ENCODE peak calls at places on chromosome 11, in eight cellular contexts. A, G, J, M, I, R, S and Q are unnamed samples.

GRCh38 chr11:57324154-57324885 is 432 bp downstream of the TNKS1BP1 start:
- DNase-seq in R (no peak), M (peak), S (no peak), J (peak), A (peak), G (peak), I (peak), Q (peak)

GRCh38 chr11:33237039-33237597 is 20.1 kb upstream of the HIPK3 start:
- DNase-seq in G (no peak), R (no peak), J (no peak), M (peak), A (no peak), I (no peak), S (no peak), Q (no peak)

GRCh38 chr11:68684385-68685356 is at the start of gene GAL:
- DNase-seq in I (peak), G (peak), A (no peak), S (no peak), M (no peak), R (no peak), J (peak), Q (no peak)

GRCh38 chr11:37468344-37468743 is 870.3 kb upstream of the RAG2 start:
- DNase-seq in R (no peak), A (no peak), M (no peak), G (no peak), J (no peak), I (no peak), S (no peak), Q (no peak)

GRCh38 chr11:126522606-126523005 is 167.1 kb downstream of the ST3GAL4 start:
- DNase-seq in M (no peak), I (no peak), S (no peak), R (no peak), G (no peak), J (no peak), A (no peak), Q (no peak)

GRCh38 chr11:107606122-107606521 is 15.2 kb downstream of the ELMOD1 start:
- DNase-seq in I (no peak), S (no peak), R (no peak), J (peak), G (peak), A (no peak), M (no peak), Q (no peak)

GRCh38 chr11:74004694-74005615 is 3.9 kb downstream of the UCP3 start:
- DNase-seq in G (peak), R (no peak), J (no peak), M (peak), S (no peak), A (no peak), I (no peak), Q (no peak)

GRCh38 chr11:10390375-10390774 is 64.7 kb upstream of the AMPD3 start:
- DNase-seq in J (no peak), R (no peak), S (no peak), M (no peak), G (no peak), I (no peak), A (no peak), Q (no peak)

GRCh38 chr11:95262994-95263764 is 32.2 kb upstream of the SESN3 start:
- DNase-seq in G (no peak), I (no peak), A (no peak), M (no peak), R (no peak), S (no peak), J (no peak), Q (no peak)

GRCh38 chr11:111633756-111634362 is 31.6 kb downstream of the SIK2 start:
- DNase-seq in J (no peak), A (no peak), I (no peak), G (no peak), S (no peak), M (no peak), R (no peak), Q (peak)

GRCh38 chr11:89489930-89490329 is 1.2 kb downstream of the NOX4 start:
- DNase-seq in J (no peak), M (no peak), R (no peak), G (no peak), A (no peak), S (no peak), I (no peak), Q (no peak)

GRCh38 chr11:57473208-57473930 is 13.0 kb downstream of the RTN4RL2 start:
- DNase-seq in J (no peak), I (no peak), G (peak), R (no peak), M (no peak), S (no peak), A (no peak), Q (no peak)

GRCh38 chr11:128328955-128329551 is 258.3 kb downstream of the ETS1 start:
- DNase-seq in A (peak), M (no peak), I (no peak), R (no peak), J (no peak), S (no peak), G (no peak), Q (no peak)

GRCh38 chr11:39367526-39367925 is 2091.9 kb downstream of the LRRC4C start:
- DNase-seq in I (no peak), M (no peak), R (no peak), S (no peak), G (no peak), A (no peak), J (no peak), Q (no peak)

GRCh38 chr11:85040166-85040565 is 587.0 kb downstream of the DLG2 start:
- DNase-seq in M (no peak), J (no peak), S (no peak), A (no peak), G (no peak), R (peak), I (no peak), Q (no peak)

GRCh38 chr11:126727381-126727780 is 273.2 kb downstream of the KIRREL3 start:
- DNase-seq in S (no peak), G (no peak), M (no peak), I (no peak), A (no peak), J (no peak), R (no peak), Q (no peak)

GRCh38 chr11:8372641-8373381 is 109.1 kb upstream of the LMO1 start:
- DNase-seq in M (no peak), A (no peak), R (no peak), G (peak), I (no peak), S (no peak), J (no peak), Q (no peak)

GRCh38 chr11:46271875-46272815 is 5.3 kb upstream of the CREB3L1 start:
- DNase-seq in A (no peak), I (no peak), R (no peak), G (no peak), J (no peak), M (peak), S (no peak), Q (no peak)

GRCh38 chr11:70854891-70855556 is 397.4 kb downstream of the SHANK2 start:
- DNase-seq in A (no peak), G (no peak), I (no peak), J (no peak), M (no peak), S (no peak), R (no peak), Q (no peak)

GRCh38 chr11:128424867-128425285 is 162.5 kb downstream of the ETS1 start:
- DNase-seq in A (peak), R (no peak), I (no peak), J (no peak), G (no peak), M (peak), S (no peak), Q (no peak)

GRCh38 chr11:15258433-15259350 is 144.0 kb downstream of the INSC start:
- DNase-seq in S (no peak), I (no peak), G (no peak), J (no peak), A (no peak), R (no peak), M (peak), Q (peak)

GRCh38 chr11:3134218-3134621 is 30.9 kb downstream of the OSBPL5 start:
- DNase-seq in I (no peak), A (peak), M (no peak), J (peak), G (peak), S (no peak), R (no peak), Q (no peak)

GRCh38 chr11:122727101-122727929 is 71.8 kb downstream of the UBASH3B start:
- DNase-seq in S (no peak), G (no peak), M (peak), I (no peak), R (no peak), A (no peak), J (no peak), Q (no peak)

GRCh38 chr11:69930081-69931059 is 111.2 kb upstream of the FGF3 start:
- DNase-seq in M (no peak), J (peak), R (no peak), S (no peak), A (no peak), I (no peak), G (peak), Q (no peak)

GRCh38 chr11:1869427-1870325 is 16.8 kb downstream of the LSP1 start:
- DNase-seq in I (no peak), M (no peak), J (peak), G (no peak), R (no peak), A (peak), S (no peak), Q (no peak)

GRCh38 chr11:79174045-79175008 is 266.5 kb downstream of the TENM4 start:
- DNase-seq in S (no peak), R (no peak), J (peak), I (no peak), G (peak), A (no peak), M (no peak), Q (peak)

GRCh38 chr11:71206186-71206585 is 46.2 kb downstream of the SHANK2 start:
- DNase-seq in R (no peak), J (no peak), A (no peak), M (peak), S (no peak), I (no peak), G (no peak), Q (no peak)

GRCh38 chr11:126519653-126520573 is 164.4 kb downstream of the ST3GAL4 start:
- DNase-seq in G (no peak), R (no peak), A (no peak), M (no peak), J (no peak), I (no peak), S (no peak), Q (no peak)

GRCh38 chr11:119380816-119381185 is 689 bp downstream of the USP2 start:
- DNase-seq in S (no peak), G (peak), R (no peak), J (no peak), M (no peak), I (no peak), A (no peak), Q (no peak)

GRCh38 chr11:76768091-76769047 is 14.8 kb upstream of the TSKU start:
- DNase-seq in I (no peak), J (no peak), G (peak), R (no peak), A (peak), S (no peak), M (peak), Q (peak)

GRCh38 chr11:8251767-8252295 is 11.8 kb downstream of the LMO1 start:
- DNase-seq in A (no peak), G (peak), S (no peak), I (no peak), M (no peak), J (peak), R (no peak), Q (no peak)

GRCh38 chr11:2806351-2807058 is 79.1 kb downstream of the CDKN1C start:
- DNase-seq in I (no peak), S (no peak), M (no peak), A (peak), R (no peak), J (peak), G (peak), Q (no peak)

GRCh38 chr11:109808569-109808968 is 284.6 kb upstream of the ZC3H12C start:
- DNase-seq in S (no peak), R (no peak), J (no peak), G (no peak), M (no peak), I (no peak), A (no peak), Q (peak)

GRCh38 chr11:75325713-75326438 is 25.6 kb downstream of the ARRB1 start:
- DNase-seq in I (no peak), J (no peak), G (no peak), M (no peak), R (peak), A (peak), S (peak), Q (peak)

GRCh38 chr11:88152381-88152780 is 22.9 kb downstream of the RAB38 start:
- DNase-seq in G (no peak), A (no peak), I (no peak), J (no peak), M (no peak), S (no peak), R (no peak), Q (no peak)

GRCh38 chr11:5620606-5621521 is 3.9 kb upstream of the TRIM34 start:
- DNase-seq in M (peak), R (peak), I (no peak), S (peak), G (no peak), J (no peak), A (no peak), Q (peak)

GRCh38 chr11:79062814-79063762 is 377.7 kb downstream of the TENM4 start:
- DNase-seq in M (peak), A (no peak), G (peak), R (no peak), I (peak), S (no peak), J (peak), Q (peak)

GRCh38 chr11:46948378-46949131 is 12.0 kb downstream of the CSTPP1 start:
- DNase-seq in R (peak), M (peak), S (peak), G (no peak), A (no peak), I (no peak), J (no peak), Q (peak)

GRCh38 chr11:102377891-102378290 is 30.9 kb downstream of the BIRC2 start:
- DNase-seq in M (no peak), J (no peak), R (no peak), G (no peak), I (no peak), A (no peak), S (no peak), Q (no peak)

GRCh38 chr11:61474234-61474633 is 34.3 kb upstream of the LRRC10B start:
- DNase-seq in M (no peak), J (no peak), A (no peak), R (no peak), S (no peak), I (no peak), G (no peak), Q (no peak)

GRCh38 chr11:61475433-61475832 is 33.1 kb upstream of the LRRC10B start:
- DNase-seq in J (no peak), G (no peak), A (no peak), M (no peak), S (no peak), R (no peak), I (no peak), Q (no peak)

GRCh38 chr11:61472282-61472681 is 36.3 kb upstream of the LRRC10B start:
- DNase-seq in G (no peak), A (peak), J (no peak), I (no peak), S (no peak), M (peak), R (no peak), Q (no peak)

GRCh38 chr11:61473370-61474025 is 35.1 kb upstream of the LRRC10B start:
- DNase-seq in G (no peak), S (no peak), I (no peak), A (no peak), R (no peak), M (peak), J (no peak), Q (no peak)

DNA sequence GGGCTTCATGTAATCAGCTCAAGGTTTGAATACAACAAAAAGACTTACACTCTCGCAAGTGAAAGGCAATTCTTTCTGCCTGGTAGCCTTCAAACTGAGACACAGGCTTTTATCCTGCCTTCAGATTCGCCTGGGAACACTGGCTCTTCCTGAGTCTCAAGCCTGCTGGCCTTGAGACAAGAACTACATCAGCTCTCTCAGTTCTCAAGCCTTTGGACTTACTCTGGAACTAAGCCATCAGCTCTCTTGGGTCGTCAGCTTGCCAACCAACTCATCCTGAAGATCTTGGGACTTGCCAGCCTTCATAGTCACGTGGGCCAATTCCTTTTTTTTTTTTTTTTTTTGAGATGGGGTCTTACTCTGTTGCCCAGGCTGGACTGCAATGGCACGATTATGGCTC is 35.7 kb upstream of the LRRC10B start:
- DNase-seq in G (no peak), I (no peak), A (peak), J (no peak), M (peak), R (no peak), S (no peak), Q (no peak)
- TF ChIP-seq CTCF in G (no peak), I (no peak), A (no peak), J (no peak), M (no peak), R (no peak), S (no peak), Q (no peak)

DNA sequence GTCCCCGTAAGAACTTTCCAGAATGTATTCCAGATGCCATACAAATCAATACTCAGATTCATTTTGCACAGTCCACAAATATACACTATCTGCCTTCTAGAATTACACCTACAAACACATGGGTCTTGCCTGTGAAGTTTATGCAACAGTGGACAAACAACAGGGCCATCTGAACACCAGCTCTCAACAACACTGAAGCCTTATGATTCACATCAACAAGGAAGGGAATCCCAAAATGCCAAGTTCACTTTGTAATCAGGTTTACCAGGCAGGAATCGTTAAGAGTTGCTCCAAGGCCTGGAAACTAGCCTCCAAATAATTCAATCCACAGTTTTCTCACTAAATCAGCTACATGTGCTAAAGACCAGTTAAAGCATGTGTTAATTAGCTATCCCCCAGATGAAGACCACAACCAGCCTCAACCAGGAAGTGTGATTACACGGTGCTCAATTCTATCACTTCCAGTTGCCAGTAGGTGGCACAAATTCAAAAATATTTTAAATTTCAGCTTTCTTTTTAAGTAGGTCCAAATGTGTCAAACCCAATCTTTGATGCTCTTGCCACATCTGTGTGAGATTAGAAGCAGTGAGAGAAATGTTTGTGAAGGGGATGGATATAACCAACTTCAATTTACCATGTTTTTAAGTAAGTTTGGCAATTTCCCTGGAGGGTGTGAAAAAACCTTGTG is 139.1 kb upstream of the BDNF start:
- DNase-seq in A (no peak), G (no peak), S (peak), R (no peak), M (no peak), I (no peak), J (no peak), Q (peak)
- TF ChIP-seq CTCF in A (no peak), G (peak), S (peak), R (peak), M (no peak), I (peak), J (no peak), Q (peak)

GRCh38 chr11:18536195-18536594 is 9.5 kb upstream of the TSG101 start:
- DNase-seq in I (no peak), R (no peak), G (no peak), S (no peak), J (no peak), A (no peak), M (no peak), Q (no peak)

DNA sequence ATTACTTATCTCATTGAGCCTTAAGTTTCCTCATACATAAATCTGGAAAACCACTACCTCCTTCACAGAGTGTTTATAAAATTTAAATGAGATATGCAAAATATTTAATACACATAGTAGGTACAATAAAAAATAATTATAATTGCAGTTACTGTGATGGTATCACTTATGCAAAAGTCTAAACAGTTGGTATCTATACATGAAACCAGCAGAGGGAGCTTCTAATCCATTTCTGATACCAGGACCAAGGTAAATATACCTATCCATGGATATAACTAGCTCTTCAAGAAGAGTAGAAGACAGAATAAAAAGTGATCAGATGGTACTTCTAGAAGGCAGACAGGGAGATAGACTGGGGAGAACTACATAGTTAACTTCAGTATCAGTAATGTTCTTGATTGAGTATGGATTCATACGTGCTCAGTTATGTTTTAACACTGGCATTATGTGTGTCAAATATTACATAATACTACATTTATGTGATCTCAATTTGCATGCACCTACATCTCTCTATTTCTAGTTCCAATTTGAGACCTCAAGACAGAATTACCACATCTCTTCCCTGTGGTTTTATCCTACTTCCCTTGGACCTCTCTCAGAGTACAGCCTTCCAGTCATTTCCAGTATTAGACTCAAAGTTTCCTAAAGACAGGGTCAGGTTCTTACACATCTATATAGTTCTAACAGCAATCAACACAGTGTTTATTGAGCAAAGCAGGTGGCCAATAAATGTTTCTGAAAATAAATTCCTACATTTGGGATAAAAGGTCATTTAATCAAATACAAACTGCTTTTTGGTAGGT is 13.7 kb upstream of the TSG101 start:
- DNase-seq in J (no peak), A (no peak), M (no peak), R (no peak), S (no peak), G (no peak), I (no peak), Q (peak)
- TF ChIP-seq CTCF in J (no peak), A (peak), M (no peak), R (peak), S (peak), G (peak), I (no peak), Q (peak)

GRCh38 chr11:18012906-18013781 is at the start of gene SERGEF:
- DNase-seq in I (peak), R (peak), A (peak), J (peak), G (peak), M (peak), S (peak), Q (peak)
- TF ChIP-seq CTCF in I (no peak), R (no peak), A (no peak), J (no peak), G (peak), M (no peak), S (no peak), Q (peak)

DNA sequence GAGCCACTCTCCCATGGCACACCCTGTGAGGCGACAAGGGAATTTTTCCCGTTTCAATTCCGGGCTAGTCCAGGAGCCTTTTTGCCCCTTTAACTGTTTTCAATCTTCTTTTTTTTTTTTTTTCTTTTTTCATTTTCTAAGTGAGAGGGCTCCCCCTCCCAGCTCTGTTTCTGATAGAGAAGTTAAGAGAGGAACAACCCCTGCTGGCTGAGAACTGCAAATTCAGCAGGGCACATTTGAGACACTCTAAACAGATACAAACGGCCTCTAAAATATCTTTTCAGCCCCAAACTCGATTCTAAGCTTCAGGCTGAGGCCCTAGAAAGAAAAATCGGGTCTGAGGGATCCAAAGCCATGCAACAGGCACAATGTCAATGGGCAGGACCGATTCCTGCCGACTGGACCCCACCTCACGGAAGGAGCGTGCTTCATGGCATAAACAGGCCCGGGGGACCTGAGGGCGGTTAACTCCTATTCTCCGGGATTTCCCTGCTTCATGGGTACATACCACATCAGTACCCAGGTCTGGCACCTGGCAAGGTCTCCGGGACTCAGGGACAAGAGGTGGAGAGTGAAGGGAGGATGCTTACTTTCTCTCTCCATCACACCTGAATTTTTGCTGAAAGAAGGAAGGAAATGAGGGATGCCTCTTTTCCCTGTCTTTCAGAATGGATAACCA is 627.5 kb downstream of the BUD13 start:
- DNase-seq in R (no peak), G (peak), S (no peak), A (no peak), M (no peak), J (no peak), I (no peak), Q (no peak)
- TF ChIP-seq CTCF in R (peak), G (peak), S (no peak), A (no peak), M (no peak), J (peak), I (no peak), Q (no peak)